ENCODE peak calls at places on chromosomes 4 and X, in eight cellular contexts. H is breast epithelium, I is ovary, N is IMR-90, T is testis, L is NB4, O is stomach, D is body of pancreas. Q is an unnamed sample.

GRCh38 chrX:139759637-139760036 is 51.7 kb upstream of the MCF2 start:
- DNase-seq in O (no peak), I (no peak), N (peak; percentile 42), T (peak; percentile 20), D (peak; percentile 14), L (peak; percentile 11), H (no peak), Q (peak; percentile 7)

GRCh38 chr4:169377367-169377766 is 106.6 kb upstream of the SH3RF1 start:
- DNase-seq in H (no peak), O (no peak), N (no peak), L (no peak), D (no peak), T (no peak), I (no peak), Q (no peak)

GRCh38 chr4:114598191-114599121 is at the start of gene UGT8:
- DNase-seq in T (peak; percentile 71), D (peak; percentile 91), I (no peak), O (peak; percentile 86), L (peak; percentile 8), H (no peak), N (no peak), Q (peak; percentile 2)

GRCh38 chr4:183887351-183887750 is 17.8 kb upstream of the STOX2 start:
- DNase-seq in L (no peak), D (no peak), T (no peak), N (no peak), I (no peak), O (no peak), H (no peak), Q (no peak)

GRCh38 chrX:28391528-28391927 is 195.7 kb upstream of the IL1RAPL1 start:
- DNase-seq in I (no peak), T (no peak), N (no peak), H (no peak), D (no peak), O (no peak), L (no peak), Q (no peak)

GRCh38 chr4:141563721-141564120 is 72.7 kb upstream of the IL15 start:
- DNase-seq in O (no peak), D (no peak), N (no peak), H (no peak), I (no peak), L (no peak), T (no peak), Q (no peak)

GRCh38 chr4:4913147-4913561 is 53.7 kb downstream of the MSX1 start:
- DNase-seq in T (no peak), L (no peak), D (peak; percentile 9), I (peak; percentile 43), H (no peak), N (no peak), O (no peak), Q (no peak)

GRCh38 chrX:69289046-69289838 is 124.0 kb upstream of the PJA1 start:
- DNase-seq in O (no peak), D (no peak), H (no peak), L (no peak), I (no peak), N (no peak), T (no peak), Q (no peak)

GRCh38 chr4:110849461-110849860 is 226.6 kb upstream of the PITX2 start:
- DNase-seq in H (no peak), D (no peak), O (no peak), I (no peak), L (no peak), N (no peak), T (no peak), Q (no peak)

GRCh38 chr4:107818301-107818910 is 6.3 kb upstream of the SGMS2 start:
- DNase-seq in T (no peak), O (no peak), H (no peak), N (no peak), I (no peak), D (no peak), L (peak; percentile 42), Q (no peak)

GRCh38 chr4:79141530-79141929 is 184.3 kb downstream of the NAA11 start:
- DNase-seq in O (no peak), I (no peak), N (peak; percentile 1), L (peak; percentile 41), H (no peak), T (no peak), D (no peak), Q (peak; percentile 8)

GRCh38 chr4:24974252-24974580 is 56.5 kb downstream of the LGI2 start:
- DNase-seq in H (no peak), T (no peak), N (no peak), I (no peak), O (no peak), D (no peak), L (no peak), Q (no peak)

GRCh38 chr4:148056879-148057278 is 325.0 kb downstream of the ARHGAP10 start:
- DNase-seq in I (no peak), L (peak; percentile 89), T (peak; percentile 56), O (peak; percentile 52), N (peak; percentile 77), D (peak; percentile 38), H (no peak), Q (peak; percentile 39)

GRCh38 chr4:155666701-155667537 is at the start of gene GUCY1A1:
- DNase-seq in H (no peak), N (no peak), I (no peak), L (no peak), D (peak; percentile 67), T (peak; percentile 31), O (peak; percentile 26), Q (peak; percentile 4)

GRCh38 chr4:17687237-17687857 is 72.9 kb downstream of the MED28 start:
- DNase-seq in L (no peak), T (no peak), I (no peak), O (no peak), H (no peak), N (no peak), D (no peak), Q (no peak)

GRCh38 chrX:40105791-40106676 is 8.3 kb upstream of the BCOR start:
- DNase-seq in O (peak; percentile 77), T (peak; percentile 73), D (peak; percentile 80), I (peak; percentile 76), N (no peak), L (peak; percentile 83), H (peak; percentile 70), Q (peak; percentile 89)

GRCh38 chrX:40105016-40105790 is 7.4 kb upstream of the BCOR start:
- DNase-seq in H (no peak), I (peak; percentile 63), T (peak; percentile 30), N (no peak), D (peak; percentile 55), L (peak; percentile 68), O (no peak), Q (peak; percentile 75)

GRCh38 chrX:40103565-40104323 is 6.0 kb upstream of the BCOR start:
- DNase-seq in T (no peak), D (no peak), N (no peak), L (no peak), I (no peak), H (no peak), O (no peak), Q (peak; percentile 71)

GRCh38 chrX:40102393-40103381 is 4.9 kb upstream of the BCOR start:
- DNase-seq in H (no peak), T (no peak), O (no peak), D (no peak), I (no peak), N (no peak), L (no peak), Q (no peak)

GRCh38 chrX:40104649-40105015 is 6.9 kb upstream of the BCOR start:
- DNase-seq in H (no peak), O (peak; percentile 60), I (peak; percentile 62), L (peak; percentile 86), D (peak; percentile 60), T (no peak), N (peak; percentile 67), Q (peak; percentile 70)
- TF ChIP-seq POLR2A in H (no peak), O (no peak), I (peak; percentile 18), L (no peak), D (no peak), T (no peak), N (no peak), Q (no peak)

GRCh38 chr4:138404801-138405200 is 162.7 kb upstream of the SLC7A11 start:
- DNase-seq in O (no peak), T (no peak), N (no peak), D (no peak), L (no peak), I (no peak), H (no peak), Q (no peak)
- TF ChIP-seq POLR2A in O (no peak), T (no peak), N (no peak), D (no peak), L (no peak), I (no peak), H (no peak), Q (no peak)

DNA sequence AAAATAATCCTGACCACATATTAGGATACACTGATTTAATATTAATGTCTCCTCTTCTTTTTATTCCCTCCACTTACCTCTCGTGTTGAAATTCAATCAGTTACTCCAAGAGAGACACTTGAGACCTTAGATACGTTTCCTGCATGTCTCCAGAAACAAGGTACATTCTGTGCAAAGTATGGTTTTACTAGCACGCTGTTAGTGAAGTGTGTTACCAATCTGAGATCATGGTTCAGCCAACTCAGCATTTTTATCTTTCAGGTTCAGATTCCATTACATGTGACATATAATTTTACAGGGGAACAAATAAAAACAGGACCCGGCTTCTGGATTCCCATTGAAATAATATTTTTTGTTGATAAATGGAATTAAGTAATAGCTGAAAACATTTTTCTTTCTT is 32.2 kb downstream of the PDLIM5 start:
- DNase-seq in N (no peak), H (no peak), L (no peak), O (no peak), D (no peak), I (no peak), T (no peak), Q (no peak)
- TF ChIP-seq POLR2A in N (no peak), H (no peak), L (no peak), O (no peak), D (no peak), I (no peak), T (no peak), Q (no peak)

GRCh38 chr4:105989411-105990242 is 94.4 kb downstream of the NPNT start:
- DNase-seq in L (no peak), N (no peak), D (no peak), T (no peak), I (no peak), O (no peak), H (no peak), Q (no peak)
- TF ChIP-seq POLR2A in L (no peak), N (no peak), D (no peak), T (no peak), I (no peak), O (no peak), H (no peak), Q (no peak)

GRCh38 chrX:63764946-63765345 is 20.1 kb downstream of the ARHGEF9 start:
- DNase-seq in L (no peak), I (no peak), O (no peak), D (no peak), H (no peak), T (no peak), N (peak; percentile 34), Q (no peak)
- TF ChIP-seq POLR2A in L (no peak), I (no peak), O (no peak), D (no peak), H (no peak), T (no peak), N (no peak), Q (no peak)

Q was measured in erythroblast.